ENCODE peak calls at places on chromosome 11, in nine cellular contexts. Q is kidney; C is naive thymus-derived CD4-positive, alpha-beta T cell; B is CD8-positive, alpha-beta memory T cell; P is esophagus squamous epithelium; A is uterus; O is gastrocnemius medialis; V is lower lobe of right lung; W is CD8-positive, alpha-beta T cell. Z is an unnamed sample. For H3K9me3, the result is how much of the 10 kb centered on the place peaks cover.

GRCh38 chr11:16776716-16777115 is 38.3 kb downstream of the C11orf58 start:
- DNase-seq in V (no peak), C (no peak), A (no peak), Q (no peak), W (no peak), B (no peak), P (no peak), O (no peak), Z (no peak)

GRCh38 chr11:6320411-6321207 is at the start of gene CAVIN3:
- DNase-seq in C (no peak), B (no peak), Q (peak), V (peak), O (peak), P (peak), W (no peak), A (peak), Z (peak)

GRCh38 chr11:134288486-134288885 is 12.3 kb downstream of the GLB1L3 start:
- DNase-seq in B (no peak), O (no peak), P (no peak), W (no peak), C (no peak), A (no peak), V (no peak), Q (no peak), Z (no peak)

GRCh38 chr11:134667175-134667500 is 255.1 kb upstream of the B3GAT1 start:
- DNase-seq in P (no peak), C (no peak), B (no peak), W (no peak), V (no peak), A (no peak), O (no peak), Q (no peak), Z (no peak)

GRCh38 chr11:78239781-78240180 is 51.1 kb downstream of the USP35 start:
- DNase-seq in V (no peak), O (no peak), Q (no peak), W (no peak), B (no peak), A (no peak), P (no peak), C (no peak), Z (no peak)

GRCh38 chr11:115469361-115469760 is 34.9 kb downstream of the CADM1 start:
- DNase-seq in W (no peak), B (no peak), P (no peak), A (no peak), V (no peak), Q (no peak), O (no peak), C (no peak), Z (no peak)

GRCh38 chr11:93543292-93543977 is at the start of gene SMCO4:
- DNase-seq in A (peak), O (peak), C (peak), P (no peak), Q (peak), V (peak), B (peak), W (peak), Z (peak)

GRCh38 chr11:133520707-133521106 is 11.6 kb downstream of the OPCML start:
- DNase-seq in P (no peak), Q (no peak), V (no peak), O (no peak), B (no peak), A (no peak), C (no peak), W (no peak), Z (no peak)

GRCh38 chr11:86519064-86519911 is 144.6 kb downstream of the CCDC81 start:
- DNase-seq in C (no peak), V (no peak), B (no peak), W (no peak), Q (no peak), P (no peak), O (no peak), A (peak), Z (no peak)

GRCh38 chr11:86523738-86524602 is 148.4 kb downstream of the ME3 start:
- DNase-seq in P (no peak), O (no peak), C (no peak), W (no peak), Q (no peak), A (no peak), B (no peak), V (no peak), Z (no peak)

DNA sequence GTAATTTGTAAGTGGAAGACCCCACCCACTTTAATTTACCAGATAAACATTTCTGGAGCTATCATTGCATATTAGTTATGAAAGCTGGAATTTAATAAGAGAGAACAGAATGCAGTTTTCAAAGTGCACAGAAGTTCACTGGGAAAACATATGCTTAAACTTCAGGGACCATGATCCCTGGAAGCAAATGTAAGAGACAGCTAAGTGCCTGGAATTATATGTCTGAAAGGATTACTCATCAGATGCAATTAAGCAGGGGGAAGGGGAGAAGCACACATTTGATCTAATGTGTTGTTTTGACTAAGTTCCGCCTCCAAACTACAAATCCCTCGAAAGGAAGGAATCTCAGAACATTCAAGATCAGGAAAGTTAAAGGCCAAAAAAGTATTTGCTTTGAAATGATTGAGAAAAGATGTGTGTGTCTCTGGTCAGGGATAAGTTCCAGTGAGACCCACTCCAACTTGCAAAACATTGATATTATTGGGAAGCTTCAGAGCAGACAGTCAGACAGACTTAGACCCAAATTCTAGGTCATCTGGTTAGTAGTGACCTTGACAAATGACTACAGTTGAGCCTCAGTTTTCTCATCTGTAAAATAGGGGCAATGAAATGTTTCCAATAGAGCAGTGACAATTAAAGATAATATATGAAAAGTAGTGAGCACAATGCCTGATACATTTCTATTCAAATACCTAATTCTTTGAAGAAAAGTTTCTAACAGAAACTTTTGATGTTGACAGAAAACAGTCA is 147.6 kb downstream of the ME3 start:
- DNase-seq in V (no peak), O (no peak), Q (no peak), P (no peak), W (no peak), B (no peak), A (no peak), C (no peak), Z (no peak)
- H3K4me3 ChIP-seq in V (no peak), O (no peak), Q (no peak), P (no peak), W (no peak), B (no peak), A (no peak), C (no peak), Z (peak)

DNA sequence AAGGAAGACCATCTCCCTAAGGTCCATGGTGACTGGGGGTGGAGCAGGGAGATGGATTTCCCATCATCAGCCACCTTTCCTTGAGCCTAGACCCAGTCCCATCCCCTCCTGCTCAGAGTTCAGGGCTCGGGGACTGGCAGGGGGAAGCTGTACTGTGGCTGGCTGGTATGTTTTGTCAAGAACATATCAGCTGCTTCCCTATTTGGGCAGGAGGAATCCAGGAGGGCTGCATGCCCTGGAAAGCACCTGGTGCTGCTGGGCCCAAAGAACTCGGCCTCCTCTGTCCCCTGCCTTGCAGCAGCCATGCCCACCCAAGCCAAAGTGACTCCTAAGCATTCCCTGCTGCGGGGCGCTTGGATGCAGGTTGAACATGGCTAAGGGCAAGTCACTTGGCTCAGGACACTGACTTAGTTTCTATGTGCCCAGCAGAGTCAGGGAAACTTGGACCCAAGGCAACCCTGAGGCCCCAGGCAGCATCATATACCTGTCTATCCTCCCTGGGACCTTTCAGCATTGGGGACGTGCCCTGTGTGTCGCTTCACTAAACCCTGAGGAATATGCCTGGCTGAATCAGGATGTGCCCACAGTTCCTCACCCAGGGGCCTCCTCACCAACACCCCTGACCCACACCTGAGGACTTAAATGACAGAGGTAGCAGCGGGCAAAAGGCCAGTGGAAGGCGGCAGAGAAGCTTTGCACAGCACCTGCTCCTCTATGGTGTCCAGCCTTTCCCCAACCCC is 43.1 kb downstream of the BUD13 start:
- DNase-seq in V (no peak), P (no peak), O (no peak), Q (no peak), A (no peak), C (no peak), B (no peak), W (no peak), Z (peak)
- H3K9me3 ChIP-seq in V (under half), P (under half), O (under half), Q (under half), A (under half), C (under half), B (under half), W (under half), Z (under half)

GRCh38 chr11:109342261-109342660 is 79.7 kb upstream of the C11orf87 start:
- DNase-seq in O (no peak), W (no peak), A (no peak), P (no peak), V (no peak), C (no peak), B (no peak), Q (no peak), Z (no peak)
- H3K4me3 ChIP-seq in O (no peak), W (no peak), A (no peak), P (no peak), V (no peak), C (no peak), B (no peak), Q (no peak), Z (no peak)

GRCh38 chr11:74043450-74043849 is 34.6 kb upstream of the UCP3 start:
- DNase-seq in Q (no peak), B (no peak), C (no peak), A (no peak), O (no peak), P (no peak), V (no peak), W (no peak), Z (no peak)

GRCh38 chr11:74050465-74050864 is 41.6 kb upstream of the UCP3 start:
- DNase-seq in A (no peak), O (no peak), V (no peak), Q (no peak), P (no peak), C (no peak), B (no peak), W (no peak), Z (no peak)

GRCh38 chr11:74048993-74049392 is 40.1 kb upstream of the UCP3 start:
- DNase-seq in C (no peak), B (no peak), W (no peak), P (no peak), O (no peak), Q (no peak), V (no peak), A (no peak), Z (no peak)

GRCh38 chr11:74044538-74044937 is 35.7 kb upstream of the UCP3 start:
- DNase-seq in C (no peak), Q (no peak), P (no peak), V (no peak), W (no peak), B (no peak), A (no peak), O (no peak), Z (no peak)
- H3K9me3 ChIP-seq in C (under half), Q (under half), P (under half), V (under half), W (under half), B (under half), A (under half), O (under half), Z (under half)

DNA sequence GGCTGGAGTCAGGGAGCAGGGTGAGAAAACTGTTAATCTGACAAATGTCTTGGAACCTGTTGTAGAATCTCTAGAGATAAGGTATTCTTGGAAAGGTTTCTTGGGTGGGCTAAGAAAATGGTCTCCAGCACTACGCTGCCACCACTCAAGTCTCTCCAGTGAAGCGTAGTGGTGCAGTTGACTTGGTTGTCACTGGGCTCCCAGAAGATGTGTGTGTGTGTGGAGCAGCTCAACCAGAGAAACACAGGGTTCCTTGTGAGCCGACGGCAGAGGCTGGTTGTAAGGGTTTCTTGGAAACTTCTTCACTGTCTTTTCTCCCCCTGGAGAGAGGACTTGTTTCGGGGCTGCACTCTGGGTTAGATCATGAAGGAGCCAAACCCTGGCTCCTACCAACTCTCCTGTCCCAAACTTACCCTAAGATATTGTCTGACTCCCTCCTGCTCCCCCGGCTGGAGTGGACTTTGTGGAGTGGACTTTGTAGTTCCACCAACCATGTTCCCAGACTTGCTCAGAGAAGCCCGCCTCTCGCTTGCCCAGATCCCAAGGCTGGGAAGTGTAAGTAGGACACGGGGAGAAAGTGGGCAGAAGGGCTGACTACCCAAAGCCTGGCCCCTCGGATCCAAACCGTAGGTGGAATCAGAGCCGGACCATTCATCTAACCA is 1.1 kb downstream of the CXCR5 start:
- DNase-seq in Q (no peak), V (no peak), P (no peak), A (no peak), W (no peak), B (peak), O (no peak), C (no peak), Z (no peak)
- H3K4me3 ChIP-seq in Q (no peak), V (no peak), P (no peak), A (no peak), W (no peak), B (no peak), O (no peak), C (no peak), Z (no peak)

GRCh38 chr11:2649400-2649799 is 50.4 kb downstream of the KCNQ1OT1 start:
- DNase-seq in P (no peak), Q (no peak), O (no peak), W (no peak), A (no peak), V (no peak), C (no peak), B (no peak), Z (no peak)
- H3K9me3 ChIP-seq in P (under half), Q (under half), O (under half), W (under half), A (under half), V (half or more), C (under half), B (under half), Z (half or more)

GRCh38 chr11:9777525-9777924 is 113.6 kb downstream of the SWAP70 start:
- DNase-seq in V (no peak), P (no peak), A (no peak), B (no peak), C (no peak), Q (no peak), W (no peak), O (no peak), Z (no peak)

GRCh38 chr11:9775393-9775780 is 111.5 kb downstream of the SWAP70 start:
- DNase-seq in B (no peak), Q (no peak), V (no peak), P (no peak), A (no peak), O (no peak), C (no peak), W (no peak), Z (peak)

GRCh38 chr11:9774591-9775392 is 110.9 kb downstream of the SWAP70 start:
- DNase-seq in V (no peak), B (no peak), P (no peak), Q (no peak), O (no peak), W (no peak), C (no peak), A (no peak), Z (no peak)

GRCh38 chr11:9777066-9777465 is 113.2 kb downstream of the SWAP70 start:
- DNase-seq in O (no peak), C (no peak), A (no peak), W (no peak), P (no peak), B (no peak), Q (no peak), V (no peak), Z (no peak)

DNA sequence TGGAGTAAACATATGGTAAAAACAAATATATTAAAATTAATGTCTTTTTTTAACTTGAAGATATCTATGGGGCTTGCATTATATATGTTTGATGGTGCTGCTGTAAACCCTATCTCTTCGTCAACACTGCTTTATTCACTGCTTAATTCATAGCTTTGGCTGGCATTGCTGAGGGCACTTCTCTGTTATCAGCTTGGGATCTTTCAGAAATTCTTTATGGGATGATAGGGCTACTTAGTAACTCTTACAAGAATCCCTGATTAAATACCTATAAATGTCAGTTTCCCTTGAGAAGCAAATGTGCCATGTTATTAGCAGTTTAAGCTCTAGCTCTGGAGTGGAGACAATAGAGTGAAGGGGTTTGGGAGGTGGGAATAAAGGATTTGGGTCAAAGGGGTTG is 112.3 kb downstream of the SWAP70 start:
- DNase-seq in W (no peak), C (no peak), A (no peak), B (no peak), Q (no peak), P (no peak), V (no peak), O (no peak), Z (no peak)
- H3K4me3 ChIP-seq in W (no peak), C (no peak), A (no peak), B (no peak), Q (no peak), P (no peak), V (no peak), O (no peak), Z (no peak)